ENCODE peak calls at places on chromosomes 13 and 19, in eight cellular contexts. D is GM19239; K is hepatocyte; Z is stimulated activated naive CD4-positive, alpha-beta T cell; I is IMR-90; S is spleen; H is COLO829; R is breast epithelium. B is an unnamed sample.

GRCh38 chr13:87169337-87169736 is 501.8 kb upstream of the SLITRK5 start:
- DNase-seq in H (no peak), Z (no peak), K (no peak), I (no peak), R (no peak), D (no peak), S (no peak), B (no peak)

GRCh38 chr19:19817357-19817756 is 4.2 kb downstream of the ZNF506 start:
- DNase-seq in Z (peak), R (no peak), I (no peak), S (no peak), K (no peak), H (no peak), D (no peak), B (no peak)

GRCh38 chr13:85985791-85986190 is 186.6 kb upstream of the SLITRK6 start:
- DNase-seq in Z (no peak), I (no peak), K (no peak), D (no peak), H (no peak), S (no peak), R (no peak), B (peak)

GRCh38 chr13:105737688-105738087 is 797.8 kb downstream of the EFNB2 start:
- DNase-seq in R (no peak), K (no peak), S (no peak), I (no peak), Z (no peak), H (no peak), D (no peak), B (no peak)

GRCh38 chr19:14427461-14427860 is 5.6 kb upstream of the PKN1 start:
- DNase-seq in K (no peak), R (no peak), S (no peak), I (no peak), D (no peak), Z (no peak), H (no peak), B (no peak)

GRCh38 chr19:53871448-53871847 is 3.8 kb downstream of the MYADM start:
- DNase-seq in H (no peak), Z (no peak), I (no peak), R (no peak), K (no peak), S (no peak), D (no peak), B (no peak)

GRCh38 chr13:40679586-40679985 is 13.1 kb upstream of the FOXO1 start:
- DNase-seq in R (no peak), I (no peak), H (no peak), Z (no peak), D (no peak), K (no peak), S (no peak), B (no peak)

GRCh38 chr13:64912141-64912540 is 2318.0 kb downstream of the PCDH9 start:
- DNase-seq in I (peak), Z (no peak), R (no peak), H (no peak), S (no peak), K (no peak), D (no peak), B (peak)

GRCh38 chr13:99064624-99065249 is 86.9 kb upstream of the DOCK9 start:
- DNase-seq in S (no peak), D (no peak), K (no peak), H (no peak), R (no peak), Z (no peak), I (no peak), B (no peak)

GRCh38 chr19:49222011-49222410 is 64.4 kb downstream of the TRPM4 start:
- DNase-seq in S (no peak), K (no peak), R (no peak), D (no peak), I (no peak), Z (no peak), H (no peak), B (no peak)

GRCh38 chr19:44644391-44645016 is 794 bp downstream of the PVR start:
- DNase-seq in R (no peak), I (peak), S (peak), Z (no peak), D (no peak), H (no peak), K (peak), B (peak)

GRCh38 chr19:40705362-40705651 is 11.4 kb downstream of the COQ8B start:
- DNase-seq in S (no peak), D (no peak), K (no peak), H (no peak), I (no peak), R (no peak), Z (no peak), B (no peak)

GRCh38 chr19:23822735-23823134 is 64.0 kb upstream of the ZNF681 start:
- DNase-seq in K (no peak), S (no peak), I (no peak), H (no peak), D (no peak), Z (no peak), R (no peak), B (no peak)

GRCh38 chr13:80131204-80131603 is 209.7 kb downstream of the SPRY2 start:
- DNase-seq in D (no peak), I (peak), Z (no peak), S (no peak), K (peak), H (peak), R (no peak), B (peak)

GRCh38 chr13:112457081-112457480 is 80.9 kb downstream of the SPACA7 start:
- DNase-seq in S (no peak), K (no peak), Z (no peak), D (no peak), R (no peak), H (no peak), I (no peak), B (no peak)

GRCh38 chr19:23996549-23996948 is 81.9 kb downstream of the ZNF726 start:
- DNase-seq in H (peak), Z (no peak), K (no peak), D (no peak), R (no peak), I (no peak), S (no peak), B (no peak)

GRCh38 chr13:79245937-79246574 is 160.0 kb downstream of the RBM26 start:
- DNase-seq in S (no peak), Z (no peak), I (no peak), K (no peak), H (no peak), D (no peak), R (no peak), B (peak)

GRCh38 chr19:30649934-30650614 is 277.9 kb downstream of the ZNF536 start:
- DNase-seq in H (peak), D (peak), S (no peak), Z (no peak), K (peak), R (no peak), I (peak), B (peak)

GRCh38 chr13:76972430-76972829 is 19.5 kb upstream of the CLN5 start:
- DNase-seq in Z (no peak), I (no peak), S (no peak), H (no peak), K (no peak), D (no peak), R (no peak), B (no peak)

GRCh38 chr19:15575406-15575805 is 39.6 kb upstream of the CYP4F8 start:
- DNase-seq in Z (no peak), S (no peak), D (no peak), K (no peak), H (no peak), I (no peak), R (no peak), B (no peak)

B was measured in M059J.